ENCODE peak calls at places on chromosomes 16 and 17, in seven cellular contexts. One of them, this sample, is unnamed.

GRCh38 chr16:78675312-78675711 is 575.9 kb downstream of the WWOX start:
- DNase-seq in bronchial epithelial cell: peak
- DNase-seq in germinal center: no peak
- DNase-seq in iPS-NIHi11: no peak
- DNase-seq in memory B cell: no peak
- DNase-seq in testis: no peak
- DNase-seq in thoracic aorta: no peak
- DNase-seq in this sample: no peak

GRCh38 chr17:4230142-4230541 is 33.6 kb downstream of the ANKFY1 start:
- DNase-seq in testis: peak
- DNase-seq in thoracic aorta: peak
- DNase-seq in memory B cell: no peak
- DNase-seq in germinal center: no peak
- DNase-seq in bronchial epithelial cell: peak
- DNase-seq in iPS-NIHi11: peak
- DNase-seq in this sample: peak

GRCh38 chr17:43758497-43759174 is at the start of gene SOST:
- DNase-seq in thoracic aorta: no peak
- DNase-seq in testis: no peak
- DNase-seq in iPS-NIHi11: no peak
- DNase-seq in germinal center: no peak
- DNase-seq in memory B cell: no peak
- DNase-seq in bronchial epithelial cell: no peak
- DNase-seq in this sample: no peak

GRCh38 chr16:58638148-58639036 is 8.8 kb upstream of the CNOT1 start:
- DNase-seq in iPS-NIHi11: peak
- DNase-seq in germinal center: no peak
- DNase-seq in memory B cell: no peak
- DNase-seq in testis: peak
- DNase-seq in bronchial epithelial cell: peak
- DNase-seq in thoracic aorta: no peak
- DNase-seq in this sample: peak

GRCh38 chr17:68294196-68294555 is 2.9 kb downstream of the ARSG start:
- DNase-seq in germinal center: no peak
- DNase-seq in iPS-NIHi11: peak
- DNase-seq in thoracic aorta: no peak
- DNase-seq in testis: no peak
- DNase-seq in memory B cell: no peak
- DNase-seq in bronchial epithelial cell: no peak
- DNase-seq in this sample: no peak

GRCh38 chr17:7354262-7354781 is 634 bp upstream of the TMEM95 start:
- DNase-seq in iPS-NIHi11: no peak
- DNase-seq in testis: peak
- DNase-seq in bronchial epithelial cell: peak
- DNase-seq in thoracic aorta: no peak
- DNase-seq in germinal center: no peak
- DNase-seq in memory B cell: no peak
- DNase-seq in this sample: no peak

GRCh38 chr17:64085650-64086005 is 44.3 kb downstream of the ERN1 start:
- DNase-seq in testis: no peak
- DNase-seq in iPS-NIHi11: no peak
- DNase-seq in memory B cell: no peak
- DNase-seq in bronchial epithelial cell: no peak
- DNase-seq in thoracic aorta: no peak
- DNase-seq in germinal center: no peak
- DNase-seq in this sample: no peak

GRCh38 chr16:89847056-89847929 is 19.0 kb downstream of the SPIRE2 start:
- DNase-seq in iPS-NIHi11: no peak
- DNase-seq in germinal center: no peak
- DNase-seq in thoracic aorta: no peak
- DNase-seq in testis: no peak
- DNase-seq in bronchial epithelial cell: no peak
- DNase-seq in memory B cell: no peak
- DNase-seq in this sample: no peak

GRCh38 chr17:55330344-55330933 is 65.7 kb downstream of the HLF start:
- DNase-seq in memory B cell: no peak
- DNase-seq in bronchial epithelial cell: no peak
- DNase-seq in germinal center: no peak
- DNase-seq in thoracic aorta: no peak
- DNase-seq in iPS-NIHi11: no peak
- DNase-seq in testis: no peak
- DNase-seq in this sample: peak

GRCh38 chr17:81300586-81301155 is 5.6 kb upstream of the SLC38A10 start:
- DNase-seq in bronchial epithelial cell: no peak
- DNase-seq in thoracic aorta: no peak
- DNase-seq in germinal center: no peak
- DNase-seq in memory B cell: no peak
- DNase-seq in iPS-NIHi11: no peak
- DNase-seq in testis: no peak
- DNase-seq in this sample: no peak

GRCh38 chr17:39638317-39638716 is 1.4 kb downstream of the STARD3 start:
- DNase-seq in iPS-NIHi11: no peak
- DNase-seq in testis: no peak
- DNase-seq in memory B cell: no peak
- DNase-seq in germinal center: no peak
- DNase-seq in thoracic aorta: no peak
- DNase-seq in bronchial epithelial cell: no peak
- DNase-seq in this sample: no peak

GRCh38 chr16:48491517-48491916 is 106.3 kb upstream of the SIAH1 start:
- DNase-seq in thoracic aorta: no peak
- DNase-seq in testis: no peak
- DNase-seq in memory B cell: no peak
- DNase-seq in germinal center: no peak
- DNase-seq in bronchial epithelial cell: no peak
- DNase-seq in iPS-NIHi11: no peak
- DNase-seq in this sample: peak

GRCh38 chr17:82836823-82837357 is 2.9 kb downstream of the ZNF750 start:
- DNase-seq in memory B cell: no peak
- DNase-seq in thoracic aorta: no peak
- DNase-seq in testis: no peak
- DNase-seq in bronchial epithelial cell: peak
- DNase-seq in germinal center: no peak
- DNase-seq in iPS-NIHi11: no peak
- DNase-seq in this sample: peak

GRCh38 chr16:57260294-57260929 is 15.4 kb downstream of the ARL2BP start:
- DNase-seq in memory B cell: no peak
- DNase-seq in iPS-NIHi11: peak
- DNase-seq in testis: peak
- DNase-seq in bronchial epithelial cell: peak
- DNase-seq in thoracic aorta: no peak
- DNase-seq in germinal center: no peak
- DNase-seq in this sample: peak

GRCh38 chr16:80530479-80530878 is 10.3 kb upstream of the DYNLRB2 start:
- DNase-seq in iPS-NIHi11: no peak
- DNase-seq in testis: no peak
- DNase-seq in germinal center: no peak
- DNase-seq in memory B cell: no peak
- DNase-seq in thoracic aorta: no peak
- DNase-seq in bronchial epithelial cell: no peak
- DNase-seq in this sample: no peak